ENCODE peak calls at places on chromosomes 1 and 21, in ten cellular contexts. D, X, E, K, A, T, O, U, Z and G are unnamed samples. For H3K4me1, the result is how much of the 10 kb centered on the place peaks cover.

GRCh38 chr1:233647083-233647482 is 33.2 kb downstream of the KCNK1 start:
- DNase-seq in X (no peak), T (no peak), O (no peak), Z (no peak), K (no peak), U (no peak), E (no peak), A (no peak), D (no peak), G (no peak)

GRCh38 chr1:236311040-236311439 is 29.3 kb upstream of the ERO1B start:
- DNase-seq in U (no peak), E (no peak), T (no peak), K (no peak), Z (no peak), A (no peak), D (no peak), X (no peak), O (no peak), G (no peak)

GRCh38 chr1:55955237-55955636 is 624.1 kb downstream of the PLPP3 start:
- DNase-seq in X (no peak), O (no peak), Z (no peak), D (no peak), K (no peak), U (no peak), E (no peak), T (no peak), A (no peak), G (no peak)

GRCh38 chr1:64864018-64864945 is 102.1 kb downstream of the JAK1 start:
- DNase-seq in A (peak), E (peak), O (peak), K (no peak), U (no peak), Z (peak), X (peak), D (peak), T (peak), G (peak)

GRCh38 chr1:215002471-215002870 is 80.1 kb upstream of the KCNK2 start:
- DNase-seq in T (no peak), E (no peak), A (no peak), X (no peak), Z (no peak), U (no peak), D (no peak), O (no peak), K (no peak), G (no peak)

GRCh38 chr1:240312872-240313271 is 221.2 kb downstream of the FMN2 start:
- DNase-seq in Z (no peak), T (no peak), K (no peak), O (no peak), A (no peak), X (no peak), E (no peak), D (no peak), U (no peak), G (no peak)

GRCh38 chr1:171645553-171646336 is 6.7 kb downstream of the MYOC start:
- DNase-seq in X (peak), T (no peak), O (peak), Z (no peak), D (no peak), A (no peak), U (no peak), E (peak), K (peak), G (no peak)

GRCh38 chr21:17269760-17270159 is 243.1 kb upstream of the CXADR start:
- DNase-seq in D (no peak), Z (no peak), E (no peak), O (no peak), T (no peak), K (no peak), U (no peak), A (no peak), X (no peak), G (no peak)

GRCh38 chr21:45898781-45899180 is 82.8 kb upstream of the COL6A1 start:
- DNase-seq in A (no peak), E (peak), X (no peak), Z (peak), K (no peak), U (no peak), T (no peak), D (no peak), O (peak), G (no peak)

GRCh38 chr1:64929221-64929620 is 37.1 kb downstream of the JAK1 start:
- DNase-seq in U (no peak), A (no peak), K (no peak), O (no peak), Z (no peak), D (no peak), T (no peak), E (no peak), X (no peak), G (no peak)

GRCh38 chr21:45362077-45362747 is 42.8 kb upstream of the COL18A1 start:
- DNase-seq in A (no peak), U (no peak), T (no peak), K (no peak), Z (peak), E (no peak), X (no peak), O (no peak), D (no peak), G (no peak)

GRCh38 chr1:156750932-156751723 is at the start of gene HDGF:
- DNase-seq in E (peak), U (no peak), T (no peak), D (peak), A (peak), O (peak), K (peak), Z (peak), X (peak), G (peak)

GRCh38 chr1:107897428-107898339 is 67.3 kb downstream of the VAV3 start:
- DNase-seq in D (no peak), A (peak), X (no peak), O (no peak), K (no peak), E (no peak), U (no peak), Z (no peak), T (no peak), G (no peak)

GRCh38 chr1:156319664-156320063 is 18.4 kb downstream of the CCT3 start:
- DNase-seq in A (peak), O (no peak), D (no peak), E (no peak), X (no peak), T (no peak), K (no peak), Z (no peak), U (no peak), G (peak)

GRCh38 chr1:109910123-109910962 is at the start of gene CSF1:
- DNase-seq in A (peak), Z (peak), D (peak), O (peak), T (peak), K (peak), E (peak), X (peak), U (peak), G (peak)

GRCh38 chr21:45906859-45907258 is 74.7 kb upstream of the COL6A1 start:
- DNase-seq in U (no peak), A (no peak), T (no peak), X (no peak), E (peak), D (no peak), O (no peak), Z (peak), K (no peak), G (no peak)

GRCh38 chr1:113390871-113391642 is 742 bp downstream of the MAGI3 start:
- DNase-seq in O (peak), A (peak), K (peak), D (peak), X (peak), T (peak), U (peak), Z (peak), E (peak), G (peak)

GRCh38 chr1:119409731-119410130 is 5.2 kb upstream of the HSD3B2 start:
- DNase-seq in D (no peak), T (no peak), X (no peak), U (no peak), Z (no peak), O (no peak), E (no peak), K (no peak), A (no peak), G (no peak)

GRCh38 chr1:242178924-242179708 is 180.2 kb upstream of the MAP1LC3C start:
- DNase-seq in E (no peak), Z (no peak), K (no peak), D (no peak), X (no peak), T (no peak), U (no peak), O (no peak), A (no peak), G (no peak)

GRCh38 chr1:192907545-192908243 is 98.9 kb downstream of the RGS2 start:
- DNase-seq in A (no peak), U (no peak), D (no peak), K (no peak), T (no peak), E (no peak), Z (no peak), X (no peak), O (no peak), G (peak)

GRCh38 chr1:239844833-239845232 is 246.8 kb upstream of the FMN2 start:
- DNase-seq in X (no peak), U (no peak), K (no peak), D (no peak), E (no peak), T (no peak), A (no peak), Z (no peak), O (no peak), G (no peak)

GRCh38 chr1:190940951-190941350 is 463.3 kb upstream of the BRINP3 start:
- DNase-seq in Z (no peak), K (no peak), A (no peak), U (no peak), X (no peak), O (no peak), D (no peak), E (no peak), T (no peak), G (no peak)

GRCh38 chr1:51558375-51558924 is 39.4 kb upstream of the EPS15 start:
- DNase-seq in O (no peak), A (peak), Z (no peak), D (no peak), X (no peak), U (peak), E (no peak), K (no peak), T (no peak), G (no peak)

GRCh38 chr1:112544753-112545152 is 36.0 kb downstream of the WNT2B start:
- DNase-seq in K (no peak), T (no peak), D (no peak), U (no peak), Z (no peak), A (peak), E (no peak), O (no peak), X (no peak), G (peak)

GRCh38 chr1:100643430-100644196 is 75.9 kb upstream of the VCAM1 start:
- DNase-seq in O (no peak), U (no peak), Z (no peak), E (no peak), K (peak), X (no peak), A (peak), T (no peak), D (no peak), G (peak)

GRCh38 chr1:105793541-105794146 is 1262.8 kb upstream of the PRMT6 start:
- DNase-seq in E (no peak), O (no peak), Z (no peak), U (peak), A (no peak), X (no peak), T (no peak), D (no peak), K (peak), G (peak)

GRCh38 chr1:217275617-217276398 is 355.1 kb downstream of the GPATCH2 start:
- DNase-seq in K (no peak), D (no peak), Z (no peak), A (no peak), E (no peak), U (no peak), T (no peak), X (no peak), O (no peak), G (no peak)

GRCh38 chr21:15051652-15052554 is 12.9 kb downstream of the NRIP1 start:
- DNase-seq in T (no peak), X (no peak), U (no peak), O (no peak), K (no peak), D (no peak), A (no peak), Z (no peak), E (no peak), G (peak)

GRCh38 chr1:204130989-204131892 is 20.6 kb downstream of the ETNK2 start:
- DNase-seq in D (no peak), X (no peak), A (peak), T (no peak), U (no peak), Z (no peak), K (peak), E (peak), O (peak), G (no peak)

GRCh38 chr1:210201671-210202070 is 30.9 kb upstream of the SERTAD4 start:
- DNase-seq in A (no peak), T (no peak), O (no peak), Z (no peak), U (no peak), K (no peak), D (no peak), X (no peak), E (no peak), G (no peak)

GRCh38 chr1:201719812-201720521 is 109.0 kb upstream of the IPO9 start:
- DNase-seq in T (no peak), K (no peak), D (no peak), O (peak), A (peak), Z (peak), E (peak), X (peak), U (no peak), G (no peak)

GRCh38 chr1:192980856-192981255 is 78.3 kb downstream of the UCHL5 start:
- DNase-seq in X (no peak), E (no peak), U (no peak), T (no peak), Z (no peak), A (no peak), D (no peak), K (no peak), O (no peak), G (no peak)

GRCh38 chr1:34983700-34984355 is 1.3 kb downstream of the TMEM35B start:
- DNase-seq in K (no peak), X (no peak), Z (no peak), O (no peak), A (no peak), T (no peak), E (no peak), D (no peak), U (no peak), G (peak)

GRCh38 chr1:101713760-101714159 is 283.0 kb downstream of the OLFM3 start:
- DNase-seq in T (no peak), E (no peak), K (no peak), Z (no peak), U (no peak), D (no peak), O (no peak), X (no peak), A (no peak), G (no peak)

GRCh38 chr1:91769698-91770232 is 116.2 kb downstream of the TGFBR3 start:
- DNase-seq in T (no peak), X (no peak), K (no peak), D (no peak), E (no peak), Z (no peak), A (no peak), U (no peak), O (no peak), G (no peak)

GRCh38 chr1:164635074-164635783 is 76.2 kb downstream of the PBX1 start:
- DNase-seq in K (no peak), E (no peak), X (no peak), D (no peak), O (no peak), U (no peak), Z (no peak), A (no peak), T (no peak), G (no peak)

GRCh38 chr21:45466330-45467220 is 61.6 kb downstream of the COL18A1 start:
- DNase-seq in X (no peak), T (no peak), D (no peak), Z (peak), O (peak), U (no peak), K (no peak), E (peak), A (no peak), G (no peak)

GRCh38 chr1:218925777-218926176 is 247.9 kb upstream of the LYPLAL1 start:
- DNase-seq in O (no peak), E (no peak), K (no peak), D (no peak), U (no peak), X (no peak), A (no peak), T (no peak), Z (no peak), G (no peak)

GRCh38 chr1:94714552-94714951 is 105.6 kb upstream of the SLC44A3 start:
- DNase-seq in U (no peak), T (no peak), O (no peak), K (no peak), E (no peak), Z (no peak), A (no peak), D (no peak), X (no peak), G (no peak)

GRCh38 chr1:94714152-94714551 is 106.0 kb upstream of the SLC44A3 start:
- DNase-seq in Z (no peak), U (no peak), E (no peak), D (no peak), A (no peak), X (no peak), O (no peak), T (no peak), K (no peak), G (no peak)

GRCh38 chr1:94716966-94717365 is 103.2 kb upstream of the SLC44A3 start:
- DNase-seq in D (no peak), O (no peak), Z (no peak), E (no peak), X (no peak), K (no peak), T (no peak), A (no peak), U (no peak), G (no peak)

GRCh38 chr1:94715311-94715710 is 104.8 kb upstream of the SLC44A3 start:
- DNase-seq in K (no peak), T (no peak), D (no peak), A (no peak), X (no peak), O (no peak), E (no peak), U (no peak), Z (no peak), G (no peak)

GRCh38 chr1:94713472-94714141 is 106.5 kb upstream of the SLC44A3 start:
- DNase-seq in D (no peak), O (peak), K (peak), T (no peak), E (peak), X (peak), U (peak), A (no peak), Z (peak), G (peak)
- H3K27ac ChIP-seq in D (no peak), O (peak), K (no peak), T (no peak), E (no peak), X (no peak), U (no peak), A (no peak), Z (no peak), G (peak)

DNA sequence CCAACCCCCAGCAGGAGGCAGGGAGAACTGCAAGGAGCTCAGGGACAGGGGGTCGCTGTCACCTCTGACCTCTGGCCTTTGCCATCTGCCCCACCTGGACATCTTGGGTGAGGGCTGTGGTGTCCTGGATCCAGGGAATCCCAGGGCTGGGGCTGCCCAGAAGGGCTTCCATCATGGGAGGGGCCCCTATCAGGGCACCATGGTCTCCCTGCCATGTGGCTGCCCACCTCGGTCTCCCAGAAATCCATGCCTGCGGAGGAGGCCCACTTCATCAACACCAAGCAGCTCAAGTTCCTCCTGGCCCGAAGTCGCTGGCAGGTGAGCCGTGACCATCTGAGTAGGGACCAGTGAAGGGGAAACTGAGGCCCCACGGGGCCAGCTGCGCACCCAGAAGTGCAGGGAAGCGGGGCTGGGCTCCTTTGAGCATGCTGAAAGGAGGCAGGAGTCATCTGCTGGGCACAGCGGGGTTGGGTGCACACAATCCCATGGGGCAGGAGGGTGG is 36.1 kb downstream of the TRIM11 start:
- DNase-seq in A (no peak), O (peak), K (no peak), E (peak), T (no peak), Z (peak), D (no peak), U (no peak), X (peak), G (no peak)
- H3K4me1 ChIP-seq in A (under half), O (under half), K (under half), E (half or more), T (under half), Z (under half), D (under half), U (under half), X (under half), G (under half)

DNA sequence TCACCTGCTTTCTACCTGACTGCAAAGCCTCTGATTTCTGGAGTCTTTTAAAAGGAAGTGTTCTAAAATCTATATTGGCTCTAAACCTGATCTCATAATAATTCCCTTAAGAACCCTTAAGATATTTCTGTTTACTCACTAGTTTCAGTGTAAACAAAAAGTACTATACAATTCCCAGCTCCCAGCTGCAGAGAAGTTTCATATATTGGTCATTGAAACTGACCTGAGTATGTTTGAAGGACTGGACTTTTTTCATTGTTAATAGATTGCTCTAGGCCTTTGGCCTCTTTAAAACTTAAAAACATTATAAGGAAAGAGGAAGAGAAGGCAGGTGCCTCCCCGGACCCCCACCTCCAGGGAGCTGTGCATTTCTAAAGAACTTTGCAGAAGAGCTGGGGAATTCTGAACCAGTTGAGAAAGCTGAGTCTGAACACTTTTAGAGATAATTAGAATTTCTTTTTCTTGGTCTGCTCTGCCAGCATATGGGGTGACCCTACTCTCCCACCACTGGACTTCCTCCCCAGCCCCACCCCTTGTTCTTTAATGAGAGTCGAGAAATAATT is 23.7 kb downstream of the CLIC6 start:
- DNase-seq in D (no peak), X (no peak), E (no peak), K (no peak), O (no peak), A (no peak), T (no peak), U (no peak), Z (no peak), G (no peak)
- H3K27ac ChIP-seq in D (no peak), X (no peak), E (no peak), K (no peak), O (no peak), A (no peak), T (no peak), U (no peak), Z (no peak), G (no peak)

GRCh38 chr1:8539683-8540082 is 221.8 kb downstream of the SLC45A1 start:
- DNase-seq in X (no peak), O (no peak), T (no peak), K (no peak), D (no peak), U (no peak), Z (no peak), E (no peak), A (no peak), G (no peak)
- H3K4me1 ChIP-seq in X (under half), O (under half), T (under half), K (under half), D (under half), U (under half), Z (under half), E (under half), A (under half), G (under half)

DNA sequence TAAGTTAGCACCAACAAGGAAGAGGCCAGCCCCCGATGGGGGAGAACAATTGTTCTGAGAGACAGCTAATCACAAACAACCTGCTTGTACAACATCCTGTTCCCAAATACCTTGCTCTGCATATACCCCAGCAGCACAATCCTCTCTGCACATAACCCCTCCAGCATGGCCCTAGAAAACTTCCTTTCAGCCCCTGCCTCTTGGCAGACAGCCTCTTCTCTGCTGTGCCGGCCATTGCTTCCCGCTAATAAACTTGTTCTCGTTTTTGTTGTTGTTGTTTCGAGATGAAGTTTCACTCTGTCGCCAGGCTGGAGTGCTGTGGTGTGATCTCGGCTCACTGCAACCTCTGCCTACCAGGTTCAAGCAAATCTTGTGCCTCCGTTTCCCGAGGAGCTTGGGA is 392.7 kb downstream of the SMYD3 start:
- DNase-seq in Z (no peak), A (no peak), U (no peak), T (no peak), O (no peak), E (no peak), D (no peak), K (no peak), X (no peak), G (no peak)
- H3K27ac ChIP-seq in Z (no peak), A (peak), U (no peak), T (no peak), O (no peak), E (no peak), D (peak), K (no peak), X (no peak), G (no peak)